ENCODE peak calls at places on chromosomes 1 and 21, in ten cellular contexts. A is ELR, Q is A172, C is HFFc6, O is WTC11, B is mucosa of gallbladder, V is left lung, S is colonic mucosa, Y is cardiac fibroblast, W is activated T-cell treated with anti-CD3 and anti-CD28 coated beads for 1 hour. M is an unnamed sample.

GRCh38 chr1:116910379-116911165 is 856 bp downstream of the PTGFRN start:
- DNase-seq in Y (no peak), O (peak), V (peak), W (peak), A (peak), B (peak), C (no peak), S (peak), Q (no peak), M (peak)

GRCh38 chr1:110310300-110310699 is 28.9 kb upstream of the RBM15 start:
- DNase-seq in W (no peak), O (no peak), Q (no peak), V (no peak), B (no peak), Y (no peak), C (no peak), A (no peak), S (no peak), M (no peak)

GRCh38 chr1:234114648-234115307 is 210.3 kb downstream of the SLC35F3 start:
- DNase-seq in Q (peak), V (no peak), A (peak), S (peak), W (no peak), Y (peak), B (peak), C (peak), O (peak), M (no peak)

GRCh38 chr1:39866767-39867166 is 16.5 kb downstream of the TRIT1 start:
- DNase-seq in O (no peak), S (no peak), B (no peak), A (peak), Q (peak), C (peak), W (no peak), Y (peak), V (no peak), M (no peak)

GRCh38 chr21:38809170-38809878 is 3.6 kb downstream of the ETS2 start:
- DNase-seq in W (no peak), Y (no peak), O (no peak), S (peak), B (no peak), C (no peak), A (no peak), Q (no peak), V (no peak), M (no peak)

GRCh38 chr21:26801524-26801923 is 43.7 kb downstream of the ADAMTS1 start:
- DNase-seq in Q (no peak), S (no peak), A (no peak), Y (peak), W (no peak), B (no peak), V (no peak), C (peak), O (no peak), M (no peak)

GRCh38 chr1:154192476-154192875 is 576 bp upstream of the TPM3 start:
- DNase-seq in B (no peak), C (no peak), A (no peak), O (no peak), Y (no peak), W (no peak), V (no peak), Q (no peak), S (no peak), M (no peak)

GRCh38 chr1:33295023-33295422 is 25.9 kb downstream of the A3GALT2 start:
- DNase-seq in Y (no peak), V (no peak), C (no peak), B (no peak), Q (no peak), S (no peak), W (no peak), O (no peak), A (no peak), M (no peak)

GRCh38 chr21:38995071-38995669 is 188.1 kb downstream of the PSMG1 start:
- DNase-seq in O (no peak), S (no peak), Q (no peak), V (no peak), C (no peak), Y (no peak), W (no peak), B (no peak), A (no peak), M (no peak)

GRCh38 chr1:117584181-117584580 is 21.7 kb upstream of the TENT5C start:
- DNase-seq in S (no peak), Y (no peak), O (no peak), Q (no peak), V (no peak), A (no peak), B (no peak), C (no peak), W (no peak), M (no peak)

GRCh38 chr1:236064674-236065508 is at the start of gene NID1:
- DNase-seq in A (peak), B (peak), W (peak), V (peak), O (peak), S (peak), Y (peak), C (peak), Q (peak), M (no peak)

GRCh38 chr1:157137051-157137772 is 983 bp downstream of the ETV3 start:
- DNase-seq in S (peak), Y (peak), A (peak), V (no peak), O (no peak), Q (peak), C (peak), B (no peak), W (no peak), M (no peak)

GRCh38 chr1:31654171-31654776 is 9.6 kb upstream of the PEF1 start:
- DNase-seq in O (no peak), A (no peak), B (no peak), S (no peak), C (no peak), Y (no peak), V (no peak), Q (no peak), W (no peak), M (no peak)

GRCh38 chr1:8460132-8460544 is 142.2 kb downstream of the SLC45A1 start:
- DNase-seq in Q (no peak), S (no peak), O (peak), C (no peak), A (no peak), V (no peak), W (no peak), B (no peak), Y (no peak), M (no peak)

GRCh38 chr1:1780598-1781525 is 2.6 kb upstream of the NADK start:
- DNase-seq in S (no peak), B (no peak), Q (no peak), C (no peak), V (no peak), W (no peak), Y (no peak), A (no peak), O (no peak), M (no peak)

GRCh38 chr1:212958175-212958574 is 7.8 kb downstream of the VASH2 start:
- DNase-seq in W (no peak), C (no peak), S (no peak), Y (peak), B (no peak), O (no peak), V (no peak), Q (peak), A (peak), M (no peak)

GRCh38 chr1:198669023-198669698 is 30.3 kb downstream of the PTPRC start:
- DNase-seq in A (peak), B (no peak), Q (peak), C (peak), S (no peak), W (no peak), V (no peak), Y (peak), O (no peak), M (peak)

GRCh38 chr1:214514032-214514818 is 37.2 kb downstream of the PTPN14 start:
- DNase-seq in B (no peak), Y (peak), Q (peak), O (no peak), A (peak), V (no peak), S (no peak), C (no peak), W (no peak), M (no peak)

GRCh38 chr1:15453773-15454172 is 2.8 kb upstream of the CELA2A start:
- DNase-seq in W (no peak), S (no peak), O (no peak), Q (no peak), V (no peak), B (no peak), A (no peak), C (no peak), Y (no peak), M (no peak)

GRCh38 chr1:3668585-3669300 is 16.4 kb downstream of the TP73 start:
- DNase-seq in O (peak), Y (peak), C (no peak), A (no peak), S (peak), B (peak), V (peak), Q (peak), W (no peak), M (no peak)

GRCh38 chr1:1614204-1614953 is 921 bp upstream of the MIB2 start:
- DNase-seq in W (no peak), V (peak), C (peak), O (peak), B (peak), A (peak), Q (no peak), S (peak), Y (peak), M (peak)

GRCh38 chr1:3745071-3745470 is 7.2 kb upstream of the CCDC27 start:
- DNase-seq in A (no peak), Y (no peak), O (no peak), W (no peak), Q (no peak), S (no peak), C (no peak), B (no peak), V (peak), M (no peak)

GRCh38 chr1:202154766-202155477 is 5.5 kb downstream of the PTPN7 start:
- DNase-seq in C (peak), V (peak), Y (peak), B (peak), S (peak), W (no peak), A (peak), O (peak), Q (no peak), M (no peak)

GRCh38 chr1:5997316-5997715 is 5.1 kb upstream of the NPHP4 start:
- DNase-seq in O (peak), S (no peak), W (no peak), A (no peak), V (peak), Q (no peak), C (no peak), B (no peak), Y (no peak), M (no peak)

GRCh38 chr1:17735791-17736190 is 19.3 kb upstream of the ACTL8 start:
- DNase-seq in A (no peak), S (no peak), B (no peak), W (no peak), C (no peak), V (no peak), Y (no peak), Q (no peak), O (no peak), M (no peak)

GRCh38 chr1:17304827-17305177 is 3.2 kb upstream of the PADI4 start:
- DNase-seq in W (no peak), A (no peak), Y (no peak), Q (no peak), B (no peak), V (no peak), C (no peak), S (no peak), O (no peak), M (no peak)

GRCh38 chr1:214548988-214549387 is 2.4 kb downstream of the PTPN14 start:
- DNase-seq in A (peak), C (peak), W (no peak), Q (peak), Y (peak), S (no peak), O (no peak), B (peak), V (no peak), M (no peak)

GRCh38 chr1:93818570-93818959 is 60.4 kb downstream of the DNTTIP2 start:
- DNase-seq in Q (no peak), Y (no peak), A (no peak), W (no peak), B (no peak), V (no peak), C (no peak), S (no peak), O (no peak), M (no peak)

GRCh38 chr1:217191441-217191840 is 439.4 kb downstream of the GPATCH2 start:
- DNase-seq in Q (no peak), A (no peak), W (no peak), S (no peak), B (no peak), Y (peak), C (no peak), V (no peak), O (no peak), M (no peak)

GRCh38 chr21:14916676-14917141 is 148.1 kb downstream of the NRIP1 start:
- DNase-seq in O (no peak), Y (peak), S (no peak), V (no peak), B (no peak), C (no peak), W (no peak), A (no peak), Q (no peak), M (no peak)

GRCh38 chr1:183444243-183444642 is 26.1 kb upstream of the NMNAT2 start:
- DNase-seq in V (no peak), O (no peak), Y (peak), Q (peak), W (no peak), B (no peak), C (no peak), A (peak), S (no peak), M (no peak)